ENCODE peak calls at places on chromosome 4, in nine cellular contexts. B is breast epithelium, H is heart left ventricle, W is K562, J is NB4, M is sigmoid colon, S is A549, C is esophagus squamous epithelium, L is endothelial cell of umbilical vein. T is an unnamed sample.

GRCh38 chr4:44544158-44544557 is 95.5 kb upstream of the KCTD8 start:
- DNase-seq in B (no peak), H (no peak), W (no peak), J (no peak), M (no peak), S (no peak), C (no peak), L (no peak), T (no peak)

GRCh38 chr4:180059216-180059881 is 2183.9 kb upstream of the TENM3 start:
- DNase-seq in B (no peak), H (no peak), W (peak), J (peak), M (no peak), S (no peak), C (no peak), L (no peak), T (no peak)

GRCh38 chr4:86174496-86174895 is 185.4 kb downstream of the MAPK10 start:
- DNase-seq in B (no peak), H (no peak), W (no peak), J (no peak), M (no peak), S (no peak), C (no peak), L (no peak), T (no peak)

GRCh38 chr4:74206088-74206826 is 48.3 kb downstream of the MTHFD2L start:
- DNase-seq in B (no peak), H (no peak), W (peak), J (no peak), M (no peak), S (no peak), C (no peak), L (no peak), T (no peak)

GRCh38 chr4:38334791-38335190 is 329.2 kb upstream of the KLF3 start:
- DNase-seq in B (no peak), H (no peak), W (no peak), J (no peak), M (no peak), S (peak), C (no peak), L (no peak), T (no peak)

GRCh38 chr4:168480991-168481588 is 798 bp upstream of the DDX60L start:
- DNase-seq in B (no peak), H (no peak), W (peak), J (peak), M (peak), S (peak), C (no peak), L (peak), T (peak)

GRCh38 chr4:82718067-82718935 is 80.3 kb downstream of the SCD5 start:
- DNase-seq in B (no peak), H (no peak), W (no peak), J (no peak), M (peak), S (no peak), C (no peak), L (no peak), T (no peak)

GRCh38 chr4:111923786-111924185 is 221.5 kb upstream of the FAM241A start:
- DNase-seq in B (no peak), H (no peak), W (no peak), J (no peak), M (no peak), S (no peak), C (no peak), L (no peak), T (no peak)

GRCh38 chr4:73508651-73509050 is 27.1 kb downstream of the AFM start:
- DNase-seq in B (no peak), H (no peak), W (no peak), J (no peak), M (no peak), S (no peak), C (no peak), L (no peak), T (no peak)

GRCh38 chr4:74654230-74654681 is 140.1 kb downstream of the BTC start:
- DNase-seq in B (no peak), H (no peak), W (no peak), J (peak), M (no peak), S (peak), C (no peak), L (no peak), T (no peak)

GRCh38 chr4:76407440-76408119 is 13.4 kb downstream of the CCDC158 start:
- DNase-seq in B (no peak), H (no peak), W (no peak), J (no peak), M (no peak), S (no peak), C (no peak), L (no peak), T (no peak)

GRCh38 chr4:137543198-137543597 is 10.9 kb upstream of the PCDH18 start:
- DNase-seq in B (no peak), H (no peak), W (no peak), J (no peak), M (no peak), S (no peak), C (no peak), L (no peak), T (no peak)

GRCh38 chr4:26999689-27000088 is 139.0 kb downstream of the STIM2 start:
- DNase-seq in B (no peak), H (no peak), W (no peak), J (no peak), M (no peak), S (no peak), C (no peak), L (no peak), T (no peak)

DNA sequence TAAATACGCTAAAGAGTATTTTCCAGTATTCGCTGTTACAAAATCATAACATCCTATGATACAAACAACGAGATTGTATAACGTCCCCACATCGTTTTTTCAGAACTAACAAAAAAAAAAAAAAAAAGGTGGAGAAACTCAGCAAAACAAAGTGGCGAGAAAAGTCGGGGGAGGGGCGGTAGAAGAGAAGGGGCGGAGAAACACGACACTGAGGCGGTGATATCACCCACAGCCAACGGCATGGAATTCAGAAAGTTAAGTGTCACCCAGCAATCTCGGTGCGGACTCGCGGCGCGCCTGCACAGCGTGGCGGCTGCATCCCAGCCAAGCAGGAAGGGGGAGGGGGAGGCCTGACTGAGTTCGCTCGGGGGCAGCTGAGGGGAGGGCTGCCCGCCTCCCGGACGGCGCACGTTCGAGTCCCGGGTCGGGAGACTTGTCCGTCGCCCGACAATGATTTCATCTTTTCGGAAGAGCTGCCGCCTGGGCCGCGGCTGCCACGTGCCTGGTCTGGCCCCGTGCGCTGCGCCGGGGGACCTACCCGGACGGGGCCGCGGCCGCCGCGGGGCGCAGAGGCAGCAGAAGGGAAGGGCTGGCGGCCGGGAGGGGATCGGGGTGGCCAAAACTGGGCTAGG is 830 bp downstream of the SETD7 start:
- DNase-seq in B (peak), H (peak), W (peak), J (peak), M (peak), S (peak), C (peak), L (peak), T (peak)
- TF ChIP-seq POLR2A in B (peak), H (peak), W (no peak), J (peak), M (peak), S (peak), C (peak), L (peak), T (no peak)

GRCh38 chr4:141375855-141376254 is 155.2 kb downstream of the ZNF330 start:
- DNase-seq in B (no peak), H (no peak), W (no peak), J (no peak), M (no peak), S (peak), C (no peak), L (peak), T (no peak)
- TF ChIP-seq POLR2A in B (no peak), H (no peak), W (no peak), J (no peak), M (no peak), S (no peak), C (no peak), L (no peak), T (no peak)

GRCh38 chr4:107253579-107254068 is 217.5 kb upstream of the DKK2 start:
- DNase-seq in B (no peak), H (no peak), W (no peak), J (no peak), M (no peak), S (no peak), C (no peak), L (no peak), T (no peak)

GRCh38 chr4:107255114-107255513 is 219.0 kb upstream of the DKK2 start:
- DNase-seq in B (no peak), H (no peak), W (no peak), J (no peak), M (no peak), S (no peak), C (no peak), L (no peak), T (no peak)

GRCh38 chr4:107261241-107261874 is 225.2 kb upstream of the DKK2 start:
- DNase-seq in B (no peak), H (no peak), W (no peak), J (no peak), M (no peak), S (no peak), C (no peak), L (no peak), T (no peak)

GRCh38 chr4:107255596-107255995 is 219.5 kb upstream of the DKK2 start:
- DNase-seq in B (no peak), H (no peak), W (no peak), J (no peak), M (no peak), S (no peak), C (no peak), L (no peak), T (no peak)

DNA sequence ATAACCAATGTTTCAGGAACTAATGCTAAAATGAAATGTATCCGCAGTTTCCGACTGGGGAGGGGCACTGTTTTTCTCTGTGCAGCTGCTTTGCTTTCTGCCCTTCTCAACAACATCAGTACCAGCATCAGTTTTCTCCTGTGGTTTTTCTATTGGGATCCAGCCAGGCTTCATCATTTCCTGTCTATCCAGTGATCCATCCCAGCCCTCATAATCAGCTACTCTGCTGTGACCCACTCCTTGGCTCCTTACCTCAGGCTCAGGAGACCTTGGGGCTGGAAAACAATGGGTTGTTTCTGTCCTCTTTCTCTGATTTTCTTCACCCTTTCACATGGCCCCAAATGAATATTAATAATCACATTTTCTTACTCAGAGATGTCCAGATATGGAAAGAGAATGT is 222.2 kb upstream of the DKK2 start:
- DNase-seq in B (no peak), H (no peak), W (no peak), J (no peak), M (no peak), S (no peak), C (no peak), L (no peak), T (no peak)
- TF ChIP-seq POLR2A in B (no peak), H (no peak), W (no peak), J (no peak), M (no peak), S (no peak), C (no peak), L (no peak), T (no peak)

GRCh38 chr4:95641571-95641970 is 92.8 kb upstream of the UNC5C start:
- DNase-seq in B (no peak), H (no peak), W (no peak), J (no peak), M (no peak), S (no peak), C (no peak), L (no peak), T (no peak)

GRCh38 chr4:95638920-95639501 is 90.2 kb upstream of the UNC5C start:
- DNase-seq in B (no peak), H (no peak), W (no peak), J (peak), M (no peak), S (no peak), C (no peak), L (no peak), T (no peak)

GRCh38 chr4:95640337-95640736 is 91.6 kb upstream of the UNC5C start:
- DNase-seq in B (no peak), H (no peak), W (no peak), J (no peak), M (no peak), S (no peak), C (no peak), L (no peak), T (no peak)

GRCh38 chr4:95644417-95644816 is 95.6 kb upstream of the UNC5C start:
- DNase-seq in B (no peak), H (no peak), W (no peak), J (no peak), M (no peak), S (no peak), C (no peak), L (no peak), T (no peak)

GRCh38 chr4:95643627-95644026 is 94.9 kb upstream of the UNC5C start:
- DNase-seq in B (no peak), H (no peak), W (no peak), J (no peak), M (no peak), S (no peak), C (no peak), L (no peak), T (no peak)
- TF ChIP-seq POLR2A in B (no peak), H (no peak), W (no peak), J (no peak), M (no peak), S (no peak), C (no peak), L (no peak), T (no peak)

GRCh38 chr4:184807261-184807660 is 18.5 kb downstream of the ACSL1 start:
- DNase-seq in B (no peak), H (no peak), W (no peak), J (no peak), M (no peak), S (no peak), C (no peak), L (no peak), T (no peak)

GRCh38 chr4:184806711-184807110 is 19.1 kb downstream of the ACSL1 start:
- DNase-seq in B (no peak), H (no peak), W (no peak), J (no peak), M (no peak), S (no peak), C (no peak), L (no peak), T (no peak)

GRCh38 chr4:184806246-184806550 is 19.6 kb downstream of the ACSL1 start:
- DNase-seq in B (no peak), H (no peak), W (no peak), J (no peak), M (no peak), S (no peak), C (no peak), L (no peak), T (no peak)

GRCh38 chr4:184804621-184805020 is 21.1 kb downstream of the ACSL1 start:
- DNase-seq in B (no peak), H (no peak), W (no peak), J (no peak), M (no peak), S (no peak), C (no peak), L (no peak), T (no peak)

DNA sequence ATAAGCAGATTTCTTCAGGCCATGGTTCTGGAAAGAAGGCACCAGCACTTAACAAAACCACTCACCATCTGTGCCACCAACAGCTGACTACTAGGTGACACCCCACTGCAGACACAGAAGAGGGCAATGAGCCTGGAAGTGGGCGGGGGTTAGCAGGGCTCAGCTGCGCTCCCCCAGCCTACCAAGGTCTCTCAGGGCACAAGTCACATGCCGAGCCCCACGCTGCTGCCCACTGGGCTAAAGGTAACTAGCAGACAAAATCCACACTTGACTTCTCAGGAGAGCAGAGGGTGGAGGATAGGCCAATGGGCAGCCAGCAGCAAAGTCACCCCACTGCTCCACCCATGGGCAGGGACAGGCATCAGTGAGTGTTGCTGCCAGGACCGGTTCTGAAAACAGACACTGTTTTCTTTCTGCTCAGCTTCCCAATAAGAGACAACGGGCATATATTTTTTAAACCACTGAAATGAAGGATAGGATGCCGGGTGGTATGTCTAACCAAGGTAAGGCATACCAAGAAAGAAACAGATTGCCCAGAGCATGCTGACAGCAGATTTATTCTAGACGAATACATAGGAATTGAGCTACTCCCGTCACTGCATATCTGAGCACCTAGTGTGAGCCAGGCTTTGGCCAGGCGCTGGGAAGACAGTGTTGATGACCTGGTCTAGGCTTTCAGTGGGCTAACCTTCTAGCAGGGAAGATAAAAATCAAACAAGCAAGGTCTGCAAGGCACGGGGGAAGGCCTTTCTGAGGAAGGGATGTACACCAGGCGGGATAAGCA is 20.1 kb downstream of the ACSL1 start:
- DNase-seq in B (peak), H (peak), W (no peak), J (no peak), M (no peak), S (no peak), C (no peak), L (no peak), T (no peak)
- TF ChIP-seq POLR2A in B (no peak), H (peak), W (no peak), J (no peak), M (no peak), S (no peak), C (peak), L (no peak), T (no peak)

DNA sequence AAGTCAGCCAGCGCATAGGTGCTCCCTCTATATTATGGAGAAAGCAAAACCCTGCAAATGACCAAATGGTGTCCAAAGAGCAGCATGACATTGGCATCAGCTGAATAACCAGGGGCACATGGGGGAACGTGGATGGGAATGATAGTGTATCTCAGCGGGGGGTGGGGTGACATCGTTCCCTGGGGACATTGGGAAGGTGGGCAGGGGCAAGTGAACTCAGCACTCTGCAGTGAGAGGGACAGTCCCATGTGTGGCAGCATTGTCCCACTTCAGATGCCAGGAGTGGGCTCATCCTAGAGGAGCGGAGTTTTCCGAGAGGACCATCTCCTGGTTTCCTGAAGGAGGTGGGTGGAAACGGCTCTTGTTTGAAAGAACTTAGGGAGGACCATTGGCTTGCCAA is 64.8 kb downstream of the NELFA start:
- DNase-seq in B (no peak), H (no peak), W (no peak), J (no peak), M (no peak), S (no peak), C (no peak), L (no peak), T (no peak)
- TF ChIP-seq POLR2A in B (no peak), H (no peak), W (no peak), J (no peak), M (no peak), S (no peak), C (no peak), L (no peak), T (no peak)

DNA sequence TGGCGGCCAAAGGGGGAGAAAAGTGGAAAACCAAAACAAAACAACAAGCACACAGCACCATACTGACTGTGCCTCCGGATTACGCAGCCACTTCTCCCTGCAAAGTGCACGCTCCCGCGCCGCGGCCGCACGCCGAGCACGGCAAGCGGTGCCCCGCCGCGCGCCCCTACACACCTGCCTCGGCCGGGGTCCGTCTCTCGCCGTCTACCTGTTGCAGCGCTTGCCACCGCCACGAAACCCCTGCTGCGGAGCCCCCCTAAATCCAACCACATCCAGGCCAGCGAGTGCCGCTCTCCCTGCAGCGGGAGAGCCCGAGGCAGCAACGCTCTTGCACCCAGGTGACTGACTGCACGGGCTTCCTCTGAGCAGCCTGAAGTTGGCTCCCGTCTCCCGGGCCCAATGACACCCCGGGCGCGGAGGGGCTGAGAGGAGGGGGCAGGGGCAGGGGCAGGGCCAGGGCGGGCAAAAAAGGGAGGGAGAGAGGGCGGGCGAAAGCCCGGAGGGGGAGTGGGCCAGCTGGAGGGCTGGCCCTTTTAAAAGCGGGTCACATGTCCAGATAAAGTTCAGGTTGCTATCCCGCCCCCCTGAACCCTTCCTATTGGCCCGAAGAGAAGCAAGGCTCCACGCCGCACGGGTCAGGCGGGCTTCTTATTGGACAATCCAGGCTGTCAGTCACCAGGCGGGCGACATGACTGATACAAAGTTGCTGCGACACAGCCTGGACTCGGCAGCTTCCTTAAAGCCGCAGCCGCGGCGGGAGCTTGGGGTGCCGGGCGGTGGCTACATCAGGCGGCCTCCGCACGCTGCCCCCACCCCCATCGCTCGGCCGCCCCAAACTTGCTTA is at the start of gene NR3C2:
- DNase-seq in B (peak), H (peak), W (peak), J (peak), M (peak), S (peak), C (peak), L (peak), T (peak)
- TF ChIP-seq POLR2A in B (peak), H (peak), W (peak), J (peak), M (peak), S (peak), C (peak), L (peak), T (peak)

T was measured in GM12891.